ENCODE peak calls at places on chromosome 22, in five cellular contexts. S is endothelial cell of umbilical vein, U is PC-3, C is uterus, A is right lobe of liver. Q is an unnamed sample.
A peak's percentile ranks its signal among the peaks of the same experiment; 100 is the strongest.

GRCh38 chr22:49930596-49931412 is 12.4 kb downstream of the CRELD2 start:
- DNase-seq in C (no peak), A (peak; percentile 74), U (peak; percentile 85), S (peak; percentile 96), Q (peak; percentile 83)

GRCh38 chr22:20566420-20567260 is 59.2 kb downstream of the MED15 start:
- DNase-seq in C (peak; percentile 70), U (peak; percentile 87), A (peak; percentile 57), S (no peak), Q (no peak)

GRCh38 chr22:19721486-19722172 is 1.7 kb upstream of the GP1BB start:
- DNase-seq in U (no peak), A (no peak), C (no peak), S (no peak), Q (no peak)

GRCh38 chr22:28911777-28912669 is 28.7 kb downstream of the ZNRF3 start:
- DNase-seq in A (no peak), S (no peak), C (no peak), U (peak; percentile 6), Q (peak; percentile 53)

GRCh38 chr22:45582955-45583320 is 80.3 kb downstream of the FBLN1 start:
- DNase-seq in U (no peak), S (no peak), C (no peak), A (no peak), Q (no peak)

GRCh38 chr22:48574776-48575566 is 1252.7 kb downstream of the BRD1 start:
- DNase-seq in A (no peak), C (peak; percentile 31), U (no peak), S (no peak), Q (peak; percentile 21)

GRCh38 chr22:24417200-24417599 is 10.2 kb upstream of the ADORA2A start:
- DNase-seq in C (no peak), S (no peak), A (no peak), U (no peak), Q (no peak)

GRCh38 chr22:44291265-44292006 is 21.3 kb downstream of the SHISAL1 start:
- DNase-seq in C (no peak), U (no peak), S (no peak), A (no peak), Q (no peak)

GRCh38 chr22:31039393-31039792 is 41.7 kb upstream of the SMTN start:
- DNase-seq in S (no peak), C (peak; percentile 65), A (no peak), U (no peak), Q (no peak)

GRCh38 chr22:30864441-30865420 is 103.8 kb downstream of the MORC2 start:
- DNase-seq in C (no peak), U (no peak), A (peak; percentile 31), S (no peak), Q (no peak)

GRCh38 chr22:42949159-42949558 is 65.8 kb downstream of the PACSIN2 start:
- DNase-seq in C (no peak), A (no peak), S (peak; percentile 66), U (peak; percentile 51), Q (peak; percentile 47)

GRCh38 chr22:50542416-50542927 is 3.2 kb upstream of the KLHDC7B start:
- DNase-seq in A (peak; percentile 65), S (no peak), C (no peak), U (no peak), Q (no peak)

GRCh38 chr22:39212721-39213376 is 31.9 kb downstream of the PDGFB start:
- DNase-seq in S (no peak), C (no peak), U (peak; percentile 78), A (no peak), Q (peak; percentile 33)

GRCh38 chr22:40958329-40958728 is 7.2 kb downstream of the RBX1 start:
- DNase-seq in S (no peak), U (no peak), A (no peak), C (no peak), Q (no peak)

GRCh38 chr22:48187272-48187855 is 1424.9 kb downstream of the TBC1D22A start:
- DNase-seq in C (no peak), S (no peak), U (no peak), A (no peak), Q (no peak)

GRCh38 chr22:19147193-19147780 is 2.8 kb downstream of the GSC2 start:
- DNase-seq in U (no peak), C (no peak), A (no peak), S (no peak), Q (no peak)

DNA sequence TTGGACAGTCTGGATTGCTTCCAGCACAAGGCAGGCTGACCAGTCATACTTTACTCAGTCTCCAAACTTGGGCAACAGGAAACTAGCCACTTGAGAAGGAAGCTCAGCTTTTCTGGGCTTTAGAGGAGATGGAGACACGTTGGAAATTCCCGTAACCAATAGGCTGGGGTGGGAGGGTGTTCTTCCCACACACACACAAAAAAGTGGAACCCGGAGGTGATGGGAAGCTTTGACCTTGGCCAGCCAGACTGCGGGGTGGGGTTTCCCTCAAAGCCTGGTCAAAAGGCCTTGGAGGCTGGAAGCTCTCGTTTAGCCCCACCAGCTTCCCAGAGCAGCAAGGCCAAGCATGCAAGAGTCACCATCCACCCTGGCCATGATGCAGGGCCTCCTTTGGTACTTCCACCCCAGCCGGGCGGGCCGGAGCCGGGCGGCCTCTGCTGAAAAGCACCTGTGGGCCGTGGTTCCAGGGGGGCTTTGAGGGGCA is 126.2 kb downstream of the BCR start:
- DNase-seq in S (peak; percentile 80), C (peak; percentile 23), U (no peak), A (no peak), Q (no peak)
- H3K4me1 ChIP-seq in S (peaks cover 67% of the 10 kb centered on the region), C (no peaks in the 10 kb centered on the region), U (peaks cover 13% of the 10 kb centered on the region), A (no peaks in the 10 kb centered on the region), Q (no peaks in the 10 kb centered on the region)

DNA sequence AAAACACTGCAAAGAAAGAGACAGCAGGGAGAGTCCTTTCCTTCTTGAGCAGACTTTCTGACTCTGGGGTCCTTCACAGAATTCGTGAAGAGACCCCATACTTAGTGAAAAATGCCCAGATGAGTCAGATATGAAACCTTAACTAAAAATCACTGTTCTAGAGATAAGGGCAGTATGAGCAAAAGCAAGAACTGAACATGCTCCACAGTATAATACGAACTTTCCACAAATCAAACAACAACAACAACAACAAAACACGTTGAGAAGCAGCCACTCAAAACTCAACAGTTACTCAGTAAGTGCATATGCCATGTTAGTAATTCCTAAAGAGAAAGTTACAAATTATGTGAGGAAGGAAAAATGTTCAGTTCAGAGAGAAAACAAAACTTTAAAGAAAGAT is 44.3 kb downstream of the PITPNB start:
- DNase-seq in C (no peak), U (no peak), S (no peak), A (no peak), Q (no peak)
- H3K4me1 ChIP-seq in C (no peaks in the 10 kb centered on the region), U (no peaks in the 10 kb centered on the region), S (no peaks in the 10 kb centered on the region), A (peaks cover 45% of the 10 kb centered on the region), Q (peaks cover 27% of the 10 kb centered on the region)

GRCh38 chr22:26289486-26290250 is 120.4 kb downstream of the SEZ6L start:
- DNase-seq in A (no peak), U (no peak), S (no peak), C (no peak), Q (peak; percentile 40)
- H3K4me1 ChIP-seq in A (no peaks in the 10 kb centered on the region), U (no peaks in the 10 kb centered on the region), S (no peaks in the 10 kb centered on the region), C (no peaks in the 10 kb centered on the region), Q (no peaks in the 10 kb centered on the region)

DNA sequence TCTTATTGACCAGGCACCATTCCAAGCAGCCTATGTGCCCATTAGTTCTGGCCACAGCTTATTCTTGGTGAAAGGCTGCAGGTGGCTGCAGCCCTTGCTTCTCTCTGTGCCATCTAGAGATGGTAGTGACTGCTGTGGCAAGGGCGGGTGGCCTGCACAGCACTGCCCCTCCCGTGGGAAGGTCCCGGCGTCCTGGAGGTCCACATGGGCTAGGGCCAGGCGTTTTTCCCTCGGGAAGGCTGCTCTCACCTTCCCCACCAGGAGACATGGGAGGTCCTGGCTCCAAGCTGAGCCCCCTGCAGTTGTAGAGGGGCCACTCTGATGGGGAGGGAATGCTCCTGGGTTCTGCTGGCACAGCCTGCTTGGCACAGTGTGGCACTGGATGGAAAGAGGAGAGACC is 10.2 kb upstream of the TBC1D22A start:
- DNase-seq in U (no peak), A (no peak), C (no peak), S (no peak), Q (no peak)
- H3K4me1 ChIP-seq in U (peaks cover 24% of the 10 kb centered on the region), A (peaks cover 56% of the 10 kb centered on the region), C (peaks cover 6% of the 10 kb centered on the region), S (peaks cover 51% of the 10 kb centered on the region), Q (peaks cover 21% of the 10 kb centered on the region)

GRCh38 chr22:32044477-32044876 is 1.4 kb downstream of the SLC5A1 start:
- DNase-seq in U (no peak), S (no peak), A (no peak), C (no peak), Q (no peak)
- H3K4me1 ChIP-seq in U (peaks cover 9% of the 10 kb centered on the region), S (no peaks in the 10 kb centered on the region), A (no peaks in the 10 kb centered on the region), C (no peaks in the 10 kb centered on the region), Q (peaks cover 7% of the 10 kb centered on the region)

DNA sequence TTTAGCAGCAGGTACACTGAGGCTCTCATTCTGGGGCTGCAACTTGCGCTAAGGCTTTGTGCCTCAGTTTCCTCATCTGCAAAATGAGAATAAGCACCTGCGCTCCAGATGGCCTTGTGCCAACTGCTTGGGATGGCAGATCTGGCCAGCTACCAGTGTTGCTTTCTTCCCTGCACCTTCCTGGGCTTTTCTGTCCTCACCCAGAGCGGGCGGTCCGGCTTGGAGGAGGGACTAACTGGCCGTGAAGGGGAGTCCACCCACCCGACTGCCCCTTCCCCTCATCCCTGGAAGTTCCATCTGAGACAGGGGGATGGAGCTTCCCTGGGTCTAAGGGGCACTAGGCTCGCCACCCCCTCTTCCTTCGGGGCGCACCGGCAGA is 3.5 kb downstream of the SLC16A8 start:
- DNase-seq in A (peak; percentile 43), C (no peak), U (no peak), S (no peak), Q (no peak)
- H3K4me1 ChIP-seq in A (no peaks in the 10 kb centered on the region), C (peaks cover 15% of the 10 kb centered on the region), U (no peaks in the 10 kb centered on the region), S (peaks cover 5% of the 10 kb centered on the region), Q (peaks cover 15% of the 10 kb centered on the region)

DNA sequence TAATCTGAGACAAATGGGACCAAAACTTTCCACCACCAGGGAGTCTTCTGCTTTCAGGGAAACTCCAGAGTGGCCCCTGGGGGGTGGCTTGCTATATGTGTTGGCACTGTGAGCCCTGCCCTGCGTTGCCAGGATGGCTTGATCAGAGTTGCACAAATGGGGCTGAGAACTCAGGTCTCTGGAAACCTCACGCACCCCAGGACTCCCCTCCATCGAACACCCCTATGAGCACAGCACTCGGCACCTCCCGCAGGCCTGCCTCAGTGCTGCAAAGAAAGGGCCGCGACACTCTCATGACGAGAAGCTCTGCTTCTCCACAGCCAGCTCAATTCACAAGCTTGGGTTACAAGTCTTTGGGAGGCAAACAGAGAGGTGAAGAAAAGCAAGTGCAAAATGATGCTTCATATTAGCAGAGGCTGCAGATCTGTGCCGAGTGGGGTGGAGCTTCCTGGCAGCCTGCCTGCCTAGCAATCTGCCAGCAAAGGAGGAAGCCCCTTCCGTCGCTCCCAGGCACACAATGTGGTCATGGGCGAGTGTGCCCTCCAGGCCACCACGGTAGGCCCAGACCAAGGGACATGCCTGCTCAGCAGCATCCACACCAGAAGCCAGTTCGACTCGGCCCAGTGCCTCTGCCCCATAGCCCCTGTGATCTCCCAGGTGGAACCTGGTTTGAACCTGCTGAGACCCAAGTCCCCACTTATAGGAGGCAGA is 55.7 kb downstream of the MYH9 start:
- DNase-seq in U (peak; percentile 68), A (no peak), C (peak; percentile 81), S (peak; percentile 70), Q (no peak)
- H3K4me1 ChIP-seq in U (peaks cover 78% of the 10 kb centered on the region), A (peaks cover 35% of the 10 kb centered on the region), C (peaks cover 82% of the 10 kb centered on the region), S (peaks cover 97% of the 10 kb centered on the region), Q (peaks cover 81% of the 10 kb centered on the region)